ENCODE peak calls at places on chromosome 19, in five cellular contexts. L is A673, A is right atrium auricular region, U is Peyer's patch, K is astrocyte. T is an unnamed sample.

GRCh38 chr19:47228168-47228936 is 2.6 kb downstream of the BBC3 start:
- DNase-seq in A (no peak), L (no peak), K (no peak), U (peak; percentile 79), T (peak; percentile 54)

GRCh38 chr19:10885241-10886169 is 14.2 kb downstream of the CARM1 start:
- DNase-seq in A (no peak), K (no peak), U (no peak), L (peak; percentile 63), T (no peak)

GRCh38 chr19:58154287-58154678 is 3.7 kb upstream of the ZNF329 start:
- DNase-seq in A (peak; percentile 60), L (peak; percentile 8), K (peak; percentile 42), U (no peak), T (peak; percentile 24)

GRCh38 chr19:45522010-45522941 is 15.0 kb downstream of the VASP start:
- DNase-seq in U (no peak), K (no peak), L (no peak), A (no peak), T (no peak)

GRCh38 chr19:41351339-41352245 is 2.1 kb downstream of the TGFB1 start:
- DNase-seq in L (no peak), U (peak; percentile 94), A (peak; percentile 69), K (peak; percentile 46), T (peak; percentile 68)

GRCh38 chr19:39915848-39916215 is 18.6 kb downstream of the FCGBP start:
- DNase-seq in A (no peak), K (no peak), L (no peak), U (peak; percentile 34), T (no peak)

GRCh38 chr19:5891938-5892771 is 11.4 kb downstream of the NDUFA11 start:
- DNase-seq in L (no peak), A (no peak), U (peak; percentile 69), K (peak; percentile 15), T (peak; percentile 70)

GRCh38 chr19:40219721-40220276 is 1.6 kb upstream of the TTC9B start:
- DNase-seq in K (peak; percentile 71), A (no peak), U (peak; percentile 67), L (peak; percentile 61), T (no peak)

GRCh38 chr19:20038358-20039202 is 725 bp downstream of the ZNF682 start:
- DNase-seq in L (no peak), K (peak; percentile 8), A (no peak), U (no peak), T (no peak)

GRCh38 chr19:32831611-32832010 is 38.0 kb downstream of the SLC7A9 start:
- DNase-seq in K (no peak), U (no peak), L (no peak), A (no peak), T (no peak)

GRCh38 chr19:6100284-6100915 is 9.9 kb downstream of the RFX2 start:
- DNase-seq in L (peak; percentile 64), K (no peak), A (no peak), U (no peak), T (no peak)

GRCh38 chr19:10419200-10419645 is 1.1 kb upstream of the PDE4A start:
- DNase-seq in U (no peak), L (peak; percentile 84), A (no peak), K (no peak), T (no peak)

GRCh38 chr19:49749055-49749716 is 13.9 kb downstream of the TSKS start:
- DNase-seq in K (no peak), U (no peak), A (no peak), L (no peak), T (no peak)

GRCh38 chr19:56491399-56491798 is 14.3 kb upstream of the ZNF667 start:
- DNase-seq in L (no peak), U (no peak), A (no peak), K (peak; percentile 27), T (no peak)

GRCh38 chr19:52585101-52585500 is 15.0 kb downstream of the ZNF701 start:
- DNase-seq in U (no peak), A (no peak), K (no peak), L (no peak), T (no peak)

GRCh38 chr19:40379446-40380198 is 10.4 kb downstream of the HIPK4 start:
- DNase-seq in K (no peak), U (no peak), L (no peak), A (no peak), T (no peak)

GRCh38 chr19:3868770-3869456 is at the start of gene ZFR2:
- DNase-seq in A (no peak), U (no peak), L (peak; percentile 52), K (no peak), T (no peak)

GRCh38 chr19:19655641-19656343 is 7.7 kb downstream of the ATP13A1 start:
- DNase-seq in U (no peak), L (no peak), A (no peak), K (no peak), T (no peak)

GRCh38 chr19:53879145-53880037 is 2.6 kb upstream of the PRKCG start:
- DNase-seq in L (peak; percentile 97), K (peak; percentile 66), U (peak; percentile 93), A (peak; percentile 95), T (peak; percentile 90)

GRCh38 chr19:33248954-33249613 is 23.4 kb upstream of the SLC7A10 start:
- DNase-seq in K (no peak), L (no peak), U (no peak), A (no peak), T (no peak)

GRCh38 chr19:2061936-2062729 is 11.1 kb upstream of the MKNK2 start:
- DNase-seq in U (no peak), K (no peak), A (no peak), L (no peak), T (no peak)

GRCh38 chr19:6354098-6354674 is 7.1 kb upstream of the CLPP start:
- DNase-seq in U (no peak), K (no peak), L (no peak), A (no peak), T (no peak)

GRCh38 chr19:44856438-44857083 is 10.5 kb downstream of the NECTIN2 start:
- DNase-seq in U (no peak), A (no peak), K (peak; percentile 54), L (no peak), T (no peak)

GRCh38 chr19:16670291-16670690 is 9.4 kb downstream of the TMEM38A start:
- DNase-seq in U (no peak), L (no peak), K (no peak), A (no peak), T (no peak)

GRCh38 chr19:16673226-16673625 is 12.3 kb downstream of the TMEM38A start:
- DNase-seq in K (no peak), L (no peak), A (no peak), U (no peak), T (no peak)

GRCh38 chr19:16671652-16672274 is 10.8 kb downstream of the TMEM38A start:
- DNase-seq in K (no peak), U (no peak), L (no peak), A (no peak), T (peak; percentile 66)

GRCh38 chr19:16668176-16668575 is 7.2 kb downstream of the TMEM38A start:
- DNase-seq in K (no peak), A (no peak), L (no peak), U (no peak), T (no peak)
- H3K4me3 ChIP-seq in K (no peak overlapping the region), A (no peak overlapping the region), L (no peak overlapping the region), U (no peak overlapping the region), T (no peak overlapping the region)

GRCh38 chr19:15142313-15142712 is 35.1 kb downstream of the SYDE1 start:
- DNase-seq in U (no peak), L (no peak), K (no peak), A (no peak), T (no peak)
- TF ChIP-seq CTCF in U (no peak), L (no peak), K (no peak), A (no peak), T (no peak)

GRCh38 chr19:34321735-34322134 is 43.3 kb upstream of the GPI start:
- DNase-seq in U (no peak), K (no peak), A (no peak), L (no peak), T (no peak)

GRCh38 chr19:34319230-34319585 is 45.8 kb upstream of the GPI start:
- DNase-seq in A (no peak), U (no peak), K (no peak), L (no peak), T (no peak)

GRCh38 chr19:34319785-34320184 is 45.2 kb upstream of the GPI start:
- DNase-seq in U (peak; percentile 45), K (peak; percentile 89), A (no peak), L (no peak), T (no peak)

GRCh38 chr19:34317311-34317927 is 47.6 kb upstream of the GPI start:
- DNase-seq in L (peak; percentile 43), A (no peak), U (peak; percentile 54), K (peak; percentile 37), T (no peak)

GRCh38 chr19:34320277-34320676 is 44.7 kb upstream of the GPI start:
- DNase-seq in K (no peak), L (no peak), U (peak; percentile 27), A (no peak), T (no peak)
- H3K4me3 ChIP-seq in K (no peak overlapping the region), L (no peak overlapping the region), U (no peak overlapping the region), A (no peak overlapping the region), T (no peak overlapping the region)

GRCh38 chr19:18340237-18340989 is at the start of gene PGPEP1:
- DNase-seq in K (peak; percentile 16), L (peak; percentile 75), A (no peak), U (peak; percentile 84), T (peak; percentile 86)
- TF ChIP-seq CTCF in K (no peak), L (no peak), A (no peak), U (peak; percentile 13), T (no peak)

GRCh38 chr19:575527-576506 is 3.4 kb downstream of the BSG start:
- DNase-seq in K (peak; percentile 44), U (no peak), A (peak; percentile 75), L (no peak), T (no peak)
- H3K4me3 ChIP-seq in K (peak overlapping the region; percentile 28), U (peak overlapping the region; percentile 34), A (peak overlapping the region; percentile 98), L (peak overlapping the region; percentile 99), T (no peak overlapping the region)

DNA sequence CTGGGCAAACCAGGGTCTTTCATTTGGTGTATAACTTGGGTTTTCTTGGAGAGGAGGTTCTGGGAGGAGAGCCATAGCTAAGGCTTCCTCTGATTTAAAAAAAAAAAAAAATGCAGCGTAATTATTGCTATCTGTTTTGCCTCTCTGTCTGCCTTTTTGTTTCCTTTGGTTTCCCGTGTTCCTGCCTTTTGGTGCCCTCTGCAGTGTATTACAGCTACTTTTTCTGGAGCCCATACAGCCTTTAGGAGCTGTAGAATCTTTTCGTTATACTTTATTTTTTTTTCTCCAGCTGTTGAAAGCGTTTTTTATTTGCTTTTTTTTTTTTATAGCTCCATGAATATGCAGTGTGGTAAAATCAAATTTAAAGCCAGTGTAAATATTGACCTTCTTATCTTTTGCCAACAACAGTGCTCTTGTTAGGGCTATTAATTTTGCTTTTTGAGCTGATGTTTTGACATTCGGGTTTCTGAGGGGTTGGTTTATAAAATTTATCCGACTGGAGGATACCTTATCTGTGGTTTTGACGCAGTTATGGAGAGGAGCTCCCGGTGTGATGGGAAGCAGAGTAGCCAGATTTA is 38.1 kb downstream of the ZNF493 start:
- DNase-seq in L (no peak), U (no peak), K (no peak), A (no peak), T (no peak)
- TF ChIP-seq CTCF in L (no peak), U (no peak), K (no peak), A (no peak), T (no peak)

GRCh38 chr19:38665219-38665931 is 17.9 kb downstream of the ACTN4 start:
- DNase-seq in U (no peak), L (no peak), A (no peak), K (no peak), T (no peak)
- H3K4me3 ChIP-seq in U (no peak overlapping the region), L (no peak overlapping the region), A (no peak overlapping the region), K (no peak overlapping the region), T (no peak overlapping the region)